ENCODE peak calls at places on chromosome 13, in four cellular contexts. One of them, this sample, is unnamed.

GRCh38 chr13:73708393-73708985 is 425.7 kb downstream of the KLF12 start:
- DNase-seq in stimulated activated CD4-positive, alpha-beta T cell treated with anti-CD3 and anti-CD28 coated beads, Interleukin-15, amount 100 ng/mL, for 1 hour: no peak
- DNase-seq in amniotic epithelial cell: peak
- DNase-seq in suprapubic skin: no peak
- DNase-seq in this sample: no peak

GRCh38 chr13:27770809-27771208 is 21.5 kb upstream of the GSX1 start:
- DNase-seq in amniotic epithelial cell: peak
- DNase-seq in suprapubic skin: no peak
- DNase-seq in stimulated activated CD4-positive, alpha-beta T cell treated with anti-CD3 and anti-CD28 coated beads, Interleukin-15, amount 100 ng/mL, for 1 hour: no peak
- DNase-seq in this sample: no peak

GRCh38 chr13:38210928-38211596 is 138.6 kb upstream of the UFM1 start:
- DNase-seq in stimulated activated CD4-positive, alpha-beta T cell treated with anti-CD3 and anti-CD28 coated beads, Interleukin-15, amount 100 ng/mL, for 1 hour: no peak
- DNase-seq in amniotic epithelial cell: no peak
- DNase-seq in suprapubic skin: no peak
- DNase-seq in this sample: no peak

GRCh38 chr13:67366533-67366932 is 136.4 kb upstream of the PCDH9 start:
- DNase-seq in suprapubic skin: no peak
- DNase-seq in amniotic epithelial cell: peak
- DNase-seq in stimulated activated CD4-positive, alpha-beta T cell treated with anti-CD3 and anti-CD28 coated beads, Interleukin-15, amount 100 ng/mL, for 1 hour: no peak
- DNase-seq in this sample: no peak

GRCh38 chr13:35765387-35765786 is 288.9 kb upstream of the MAB21L1 start:
- DNase-seq in amniotic epithelial cell: no peak
- DNase-seq in suprapubic skin: no peak
- DNase-seq in stimulated activated CD4-positive, alpha-beta T cell treated with anti-CD3 and anti-CD28 coated beads, Interleukin-15, amount 100 ng/mL, for 1 hour: no peak
- DNase-seq in this sample: no peak

GRCh38 chr13:25415196-25415595 is 43.4 kb downstream of the ATP8A2 start:
- DNase-seq in amniotic epithelial cell: no peak
- DNase-seq in suprapubic skin: no peak
- DNase-seq in stimulated activated CD4-positive, alpha-beta T cell treated with anti-CD3 and anti-CD28 coated beads, Interleukin-15, amount 100 ng/mL, for 1 hour: no peak
- DNase-seq in this sample: no peak

GRCh38 chr13:76860706-76861105 is 25.5 kb downstream of the KCTD12 start:
- DNase-seq in stimulated activated CD4-positive, alpha-beta T cell treated with anti-CD3 and anti-CD28 coated beads, Interleukin-15, amount 100 ng/mL, for 1 hour: no peak
- DNase-seq in amniotic epithelial cell: peak
- DNase-seq in suprapubic skin: no peak
- DNase-seq in this sample: no peak

GRCh38 chr13:99308481-99309087 is 1.4 kb upstream of the GPR183 start:
- DNase-seq in suprapubic skin: no peak
- DNase-seq in amniotic epithelial cell: peak
- DNase-seq in stimulated activated CD4-positive, alpha-beta T cell treated with anti-CD3 and anti-CD28 coated beads, Interleukin-15, amount 100 ng/mL, for 1 hour: no peak
- DNase-seq in this sample: no peak

GRCh38 chr13:91238036-91238435 is 109.5 kb upstream of the MIR17HG start:
- DNase-seq in suprapubic skin: no peak
- DNase-seq in stimulated activated CD4-positive, alpha-beta T cell treated with anti-CD3 and anti-CD28 coated beads, Interleukin-15, amount 100 ng/mL, for 1 hour: no peak
- DNase-seq in amniotic epithelial cell: no peak
- DNase-seq in this sample: no peak

GRCh38 chr13:99666146-99666805 is 165.0 kb downstream of the TM9SF2 start:
- DNase-seq in amniotic epithelial cell: no peak
- DNase-seq in stimulated activated CD4-positive, alpha-beta T cell treated with anti-CD3 and anti-CD28 coated beads, Interleukin-15, amount 100 ng/mL, for 1 hour: no peak
- DNase-seq in suprapubic skin: no peak
- DNase-seq in this sample: no peak